ENCODE peak calls at places on chromosomes 6 and 20, in eight cellular contexts. One of them, this sample, is unnamed.

GRCh38 chr6:43668151-43669028 is 19.2 kb downstream of the MRPS18A start:
- DNase-seq in cardiac fibroblast: peak
- DNase-seq in fibroblast of the conjunctiva: peak
- DNase-seq in progenitor cell of endocrine pancreas: peak
- DNase-seq in stimulated activated CD8-positive, alpha-beta memory T cell treated with anti-CD3 and anti-CD28 coated beads, Interleukin-4, amount 100 ng/mL, for 4 hours: no peak
- DNase-seq in stimulated activated CD4-positive, alpha-beta T cell treated with anti-CD3 and anti-CD28 coated beads, Interleukin-2, amount 100 ng/mL, for 24 hours: peak
- DNase-seq in omental fat pad: no peak
- DNase-seq in NCI-H1694: peak
- DNase-seq in this sample: peak

GRCh38 chr20:34705008-34705382 is 851 bp downstream of the TP53INP2 start:
- DNase-seq in cardiac fibroblast: no peak
- DNase-seq in fibroblast of the conjunctiva: no peak
- DNase-seq in progenitor cell of endocrine pancreas: no peak
- DNase-seq in stimulated activated CD8-positive, alpha-beta memory T cell treated with anti-CD3 and anti-CD28 coated beads, Interleukin-4, amount 100 ng/mL, for 4 hours: no peak
- DNase-seq in stimulated activated CD4-positive, alpha-beta T cell treated with anti-CD3 and anti-CD28 coated beads, Interleukin-2, amount 100 ng/mL, for 24 hours: no peak
- DNase-seq in omental fat pad: no peak
- DNase-seq in NCI-H1694: no peak
- DNase-seq in this sample: no peak

GRCh38 chr20:31565699-31566331 is 39.3 kb upstream of the ID1 start:
- DNase-seq in cardiac fibroblast: no peak
- DNase-seq in fibroblast of the conjunctiva: no peak
- DNase-seq in progenitor cell of endocrine pancreas: no peak
- DNase-seq in stimulated activated CD8-positive, alpha-beta memory T cell treated with anti-CD3 and anti-CD28 coated beads, Interleukin-4, amount 100 ng/mL, for 4 hours: no peak
- DNase-seq in stimulated activated CD4-positive, alpha-beta T cell treated with anti-CD3 and anti-CD28 coated beads, Interleukin-2, amount 100 ng/mL, for 24 hours: no peak
- DNase-seq in omental fat pad: no peak
- DNase-seq in NCI-H1694: no peak
- DNase-seq in this sample: no peak

GRCh38 chr6:166556871-166557322 is 29.6 kb downstream of the RAMACL start:
- DNase-seq in cardiac fibroblast: peak
- DNase-seq in fibroblast of the conjunctiva: peak
- DNase-seq in progenitor cell of endocrine pancreas: no peak
- DNase-seq in stimulated activated CD8-positive, alpha-beta memory T cell treated with anti-CD3 and anti-CD28 coated beads, Interleukin-4, amount 100 ng/mL, for 4 hours: no peak
- DNase-seq in stimulated activated CD4-positive, alpha-beta T cell treated with anti-CD3 and anti-CD28 coated beads, Interleukin-2, amount 100 ng/mL, for 24 hours: no peak
- DNase-seq in omental fat pad: peak
- DNase-seq in NCI-H1694: no peak
- DNase-seq in this sample: no peak

GRCh38 chr6:43436577-43437282 is 9.4 kb downstream of the ABCC10 start:
- DNase-seq in cardiac fibroblast: peak
- DNase-seq in fibroblast of the conjunctiva: peak
- DNase-seq in progenitor cell of endocrine pancreas: no peak
- DNase-seq in stimulated activated CD8-positive, alpha-beta memory T cell treated with anti-CD3 and anti-CD28 coated beads, Interleukin-4, amount 100 ng/mL, for 4 hours: no peak
- DNase-seq in stimulated activated CD4-positive, alpha-beta T cell treated with anti-CD3 and anti-CD28 coated beads, Interleukin-2, amount 100 ng/mL, for 24 hours: no peak
- DNase-seq in omental fat pad: no peak
- DNase-seq in NCI-H1694: no peak
- DNase-seq in this sample: no peak

GRCh38 chr20:49699200-49699992 is 14.3 kb downstream of the B4GALT5 start:
- DNase-seq in cardiac fibroblast: peak
- DNase-seq in fibroblast of the conjunctiva: no peak
- DNase-seq in progenitor cell of endocrine pancreas: no peak
- DNase-seq in stimulated activated CD8-positive, alpha-beta memory T cell treated with anti-CD3 and anti-CD28 coated beads, Interleukin-4, amount 100 ng/mL, for 4 hours: no peak
- DNase-seq in stimulated activated CD4-positive, alpha-beta T cell treated with anti-CD3 and anti-CD28 coated beads, Interleukin-2, amount 100 ng/mL, for 24 hours: no peak
- DNase-seq in omental fat pad: no peak
- DNase-seq in NCI-H1694: no peak
- DNase-seq in this sample: no peak

GRCh38 chr6:125477849-125478248 is 176.1 kb upstream of the HDDC2 start:
- DNase-seq in cardiac fibroblast: peak
- DNase-seq in fibroblast of the conjunctiva: no peak
- DNase-seq in progenitor cell of endocrine pancreas: no peak
- DNase-seq in stimulated activated CD8-positive, alpha-beta memory T cell treated with anti-CD3 and anti-CD28 coated beads, Interleukin-4, amount 100 ng/mL, for 4 hours: no peak
- DNase-seq in stimulated activated CD4-positive, alpha-beta T cell treated with anti-CD3 and anti-CD28 coated beads, Interleukin-2, amount 100 ng/mL, for 24 hours: no peak
- DNase-seq in omental fat pad: no peak
- DNase-seq in NCI-H1694: no peak
- DNase-seq in this sample: no peak

GRCh38 chr6:16322666-16323312 is 84.4 kb downstream of the GMPR start:
- DNase-seq in cardiac fibroblast: peak
- DNase-seq in fibroblast of the conjunctiva: no peak
- DNase-seq in progenitor cell of endocrine pancreas: no peak
- DNase-seq in stimulated activated CD8-positive, alpha-beta memory T cell treated with anti-CD3 and anti-CD28 coated beads, Interleukin-4, amount 100 ng/mL, for 4 hours: peak
- DNase-seq in stimulated activated CD4-positive, alpha-beta T cell treated with anti-CD3 and anti-CD28 coated beads, Interleukin-2, amount 100 ng/mL, for 24 hours: peak
- DNase-seq in omental fat pad: no peak
- DNase-seq in NCI-H1694: peak
- DNase-seq in this sample: peak

GRCh38 chr20:50561379-50562078 is 51.3 kb downstream of the PTPN1 start:
- DNase-seq in cardiac fibroblast: peak
- DNase-seq in fibroblast of the conjunctiva: peak
- DNase-seq in progenitor cell of endocrine pancreas: no peak
- DNase-seq in stimulated activated CD8-positive, alpha-beta memory T cell treated with anti-CD3 and anti-CD28 coated beads, Interleukin-4, amount 100 ng/mL, for 4 hours: peak
- DNase-seq in stimulated activated CD4-positive, alpha-beta T cell treated with anti-CD3 and anti-CD28 coated beads, Interleukin-2, amount 100 ng/mL, for 24 hours: peak
- DNase-seq in omental fat pad: no peak
- DNase-seq in NCI-H1694: no peak
- DNase-seq in this sample: peak

GRCh38 chr20:25257756-25258462 is 10.0 kb downstream of the PYGB start:
- DNase-seq in cardiac fibroblast: no peak
- DNase-seq in fibroblast of the conjunctiva: no peak
- DNase-seq in progenitor cell of endocrine pancreas: no peak
- DNase-seq in stimulated activated CD8-positive, alpha-beta memory T cell treated with anti-CD3 and anti-CD28 coated beads, Interleukin-4, amount 100 ng/mL, for 4 hours: no peak
- DNase-seq in stimulated activated CD4-positive, alpha-beta T cell treated with anti-CD3 and anti-CD28 coated beads, Interleukin-2, amount 100 ng/mL, for 24 hours: no peak
- DNase-seq in omental fat pad: no peak
- DNase-seq in NCI-H1694: no peak
- DNase-seq in this sample: no peak

GRCh38 chr6:18496462-18496861 is 109.3 kb downstream of the RNF144B start:
- DNase-seq in cardiac fibroblast: peak
- DNase-seq in fibroblast of the conjunctiva: no peak
- DNase-seq in progenitor cell of endocrine pancreas: no peak
- DNase-seq in stimulated activated CD8-positive, alpha-beta memory T cell treated with anti-CD3 and anti-CD28 coated beads, Interleukin-4, amount 100 ng/mL, for 4 hours: no peak
- DNase-seq in stimulated activated CD4-positive, alpha-beta T cell treated with anti-CD3 and anti-CD28 coated beads, Interleukin-2, amount 100 ng/mL, for 24 hours: no peak
- DNase-seq in omental fat pad: no peak
- DNase-seq in NCI-H1694: no peak
- DNase-seq in this sample: no peak

GRCh38 chr6:107604549-107604948 is 114.6 kb downstream of the SOBP start:
- DNase-seq in cardiac fibroblast: no peak
- DNase-seq in fibroblast of the conjunctiva: no peak
- DNase-seq in progenitor cell of endocrine pancreas: no peak
- DNase-seq in stimulated activated CD8-positive, alpha-beta memory T cell treated with anti-CD3 and anti-CD28 coated beads, Interleukin-4, amount 100 ng/mL, for 4 hours: no peak
- DNase-seq in stimulated activated CD4-positive, alpha-beta T cell treated with anti-CD3 and anti-CD28 coated beads, Interleukin-2, amount 100 ng/mL, for 24 hours: no peak
- DNase-seq in omental fat pad: no peak
- DNase-seq in NCI-H1694: no peak
- DNase-seq in this sample: no peak

GRCh38 chr20:24913076-24913628 is 35.9 kb upstream of the CST7 start:
- DNase-seq in cardiac fibroblast: no peak
- DNase-seq in fibroblast of the conjunctiva: no peak
- DNase-seq in progenitor cell of endocrine pancreas: no peak
- DNase-seq in stimulated activated CD8-positive, alpha-beta memory T cell treated with anti-CD3 and anti-CD28 coated beads, Interleukin-4, amount 100 ng/mL, for 4 hours: no peak
- DNase-seq in stimulated activated CD4-positive, alpha-beta T cell treated with anti-CD3 and anti-CD28 coated beads, Interleukin-2, amount 100 ng/mL, for 24 hours: no peak
- DNase-seq in omental fat pad: no peak
- DNase-seq in NCI-H1694: no peak
- DNase-seq in this sample: no peak

GRCh38 chr6:35050291-35050987 is 90.7 kb downstream of the TCP11 start:
- DNase-seq in cardiac fibroblast: no peak
- DNase-seq in fibroblast of the conjunctiva: no peak
- DNase-seq in progenitor cell of endocrine pancreas: no peak
- DNase-seq in stimulated activated CD8-positive, alpha-beta memory T cell treated with anti-CD3 and anti-CD28 coated beads, Interleukin-4, amount 100 ng/mL, for 4 hours: no peak
- DNase-seq in stimulated activated CD4-positive, alpha-beta T cell treated with anti-CD3 and anti-CD28 coated beads, Interleukin-2, amount 100 ng/mL, for 24 hours: no peak
- DNase-seq in omental fat pad: no peak
- DNase-seq in NCI-H1694: peak
- DNase-seq in this sample: no peak

GRCh38 chr6:101302593-101302992 is 90.9 kb upstream of the GRIK2 start:
- DNase-seq in cardiac fibroblast: peak
- DNase-seq in fibroblast of the conjunctiva: no peak
- DNase-seq in progenitor cell of endocrine pancreas: no peak
- DNase-seq in stimulated activated CD8-positive, alpha-beta memory T cell treated with anti-CD3 and anti-CD28 coated beads, Interleukin-4, amount 100 ng/mL, for 4 hours: no peak
- DNase-seq in stimulated activated CD4-positive, alpha-beta T cell treated with anti-CD3 and anti-CD28 coated beads, Interleukin-2, amount 100 ng/mL, for 24 hours: no peak
- DNase-seq in omental fat pad: no peak
- DNase-seq in NCI-H1694: no peak
- DNase-seq in this sample: no peak

GRCh38 chr20:46348972-46349741 is 40.9 kb upstream of the CDH22 start:
- DNase-seq in cardiac fibroblast: peak
- DNase-seq in fibroblast of the conjunctiva: peak
- DNase-seq in progenitor cell of endocrine pancreas: peak
- DNase-seq in stimulated activated CD8-positive, alpha-beta memory T cell treated with anti-CD3 and anti-CD28 coated beads, Interleukin-4, amount 100 ng/mL, for 4 hours: no peak
- DNase-seq in stimulated activated CD4-positive, alpha-beta T cell treated with anti-CD3 and anti-CD28 coated beads, Interleukin-2, amount 100 ng/mL, for 24 hours: peak
- DNase-seq in omental fat pad: peak
- DNase-seq in NCI-H1694: peak
- DNase-seq in this sample: peak

GRCh38 chr20:5085380-5085779 is 34.4 kb downstream of the PCNA start:
- DNase-seq in cardiac fibroblast: no peak
- DNase-seq in fibroblast of the conjunctiva: no peak
- DNase-seq in progenitor cell of endocrine pancreas: no peak
- DNase-seq in stimulated activated CD8-positive, alpha-beta memory T cell treated with anti-CD3 and anti-CD28 coated beads, Interleukin-4, amount 100 ng/mL, for 4 hours: no peak
- DNase-seq in stimulated activated CD4-positive, alpha-beta T cell treated with anti-CD3 and anti-CD28 coated beads, Interleukin-2, amount 100 ng/mL, for 24 hours: no peak
- DNase-seq in omental fat pad: no peak
- DNase-seq in NCI-H1694: no peak
- DNase-seq in this sample: no peak

GRCh38 chr6:135212935-135213334 is 31.8 kb downstream of the MYB start:
- DNase-seq in cardiac fibroblast: peak
- DNase-seq in fibroblast of the conjunctiva: no peak
- DNase-seq in progenitor cell of endocrine pancreas: no peak
- DNase-seq in stimulated activated CD8-positive, alpha-beta memory T cell treated with anti-CD3 and anti-CD28 coated beads, Interleukin-4, amount 100 ng/mL, for 4 hours: no peak
- DNase-seq in stimulated activated CD4-positive, alpha-beta T cell treated with anti-CD3 and anti-CD28 coated beads, Interleukin-2, amount 100 ng/mL, for 24 hours: peak
- DNase-seq in omental fat pad: no peak
- DNase-seq in NCI-H1694: no peak
- DNase-seq in this sample: no peak